ENCODE peak calls at places on chromosomes 1 and 21, in nine cellular contexts. S is choroid plexus epithelial cell; C is LoVo; N is activated naive CD4-positive, alpha-beta T cell; X is naive thymus-derived CD4-positive, alpha-beta T cell; Z is A549; M is NCI-H524; G is GM10248; T is endothelial cell. E is an unnamed sample.

GRCh38 chr1:109282497-109282951 is 421 bp downstream of the PSRC1 start:
- DNase-seq in Z (peak), C (peak), G (peak), N (no peak), S (no peak), X (no peak), M (no peak), T (no peak), E (no peak)

GRCh38 chr1:232998646-232999045 is 48.2 kb downstream of the NTPCR start:
- DNase-seq in C (no peak), M (no peak), T (no peak), N (no peak), G (no peak), Z (no peak), X (no peak), S (no peak), E (no peak)

GRCh38 chr1:64744492-64745180 is at the start of gene RAVER2:
- DNase-seq in G (peak), X (peak), Z (peak), S (peak), T (peak), N (peak), M (peak), C (peak), E (peak)

GRCh38 chr1:241518447-241519307 is 878 bp downstream of the FH start:
- DNase-seq in S (peak), G (no peak), N (peak), C (peak), X (no peak), Z (no peak), T (peak), M (peak), E (no peak)

GRCh38 chr1:150065184-150065871 is 2.2 kb upstream of the VPS45 start:
- DNase-seq in C (peak), N (no peak), G (no peak), X (no peak), M (no peak), Z (no peak), T (no peak), S (peak), E (no peak)

GRCh38 chr1:218705911-218706893 is 361.1 kb downstream of the TGFB2 start:
- DNase-seq in T (no peak), M (no peak), Z (peak), G (no peak), X (no peak), S (peak), N (no peak), C (peak), E (no peak)

GRCh38 chr1:228063251-228064191 is 19.0 kb upstream of the ARF1 start:
- DNase-seq in T (no peak), N (no peak), M (no peak), G (no peak), Z (no peak), C (no peak), S (no peak), X (no peak), E (no peak)

GRCh38 chr1:118204648-118205047 is 19.6 kb upstream of the SPAG17 start:
- DNase-seq in X (no peak), N (no peak), C (no peak), T (no peak), S (no peak), Z (no peak), G (no peak), M (no peak), E (no peak)

GRCh38 chr1:174825127-174825526 is 174.6 kb upstream of the CACYBP start:
- DNase-seq in T (no peak), Z (no peak), S (no peak), G (no peak), M (no peak), N (no peak), C (no peak), X (no peak), E (no peak)

GRCh38 chr1:53176452-53177344 is 19.9 kb upstream of the CPT2 start:
- DNase-seq in M (peak), N (no peak), G (no peak), S (peak), X (no peak), Z (no peak), C (no peak), T (no peak), E (no peak)

GRCh38 chr21:33968082-33968997 is 52.7 kb upstream of the ATP5PO start:
- DNase-seq in M (no peak), T (peak), X (no peak), Z (peak), C (peak), G (no peak), N (no peak), S (peak), E (no peak)

GRCh38 chr21:45074818-45075605 is 632 bp downstream of the ADARB1 start:
- DNase-seq in M (peak), N (peak), T (peak), Z (no peak), X (peak), G (peak), C (no peak), S (no peak), E (peak)

GRCh38 chr1:111101854-111102642 is 37.8 kb downstream of the DRAM2 start:
- DNase-seq in N (no peak), X (no peak), T (no peak), C (peak), G (no peak), M (no peak), Z (no peak), S (no peak), E (no peak)

GRCh38 chr1:227316456-227316855 is 1.8 kb downstream of the CDC42BPA start:
- DNase-seq in T (no peak), X (no peak), S (no peak), N (no peak), G (no peak), Z (no peak), C (no peak), M (no peak), E (no peak)

GRCh38 chr1:9529190-9529589 is 10.1 kb upstream of the SLC25A33 start:
- DNase-seq in S (peak), G (peak), C (no peak), M (no peak), T (no peak), X (no peak), Z (no peak), N (no peak), E (no peak)

GRCh38 chr1:32881871-32882850 is 4.1 kb upstream of the HPCA start:
- DNase-seq in N (no peak), S (no peak), Z (no peak), T (no peak), M (peak), X (no peak), G (no peak), C (no peak), E (no peak)

GRCh38 chr1:56686171-56686570 is 41.1 kb downstream of the PRKAA2 start:
- DNase-seq in M (no peak), X (no peak), G (no peak), N (no peak), S (peak), C (no peak), T (no peak), Z (no peak), E (no peak)

GRCh38 chr1:9278585-9279153 is 14.0 kb upstream of the SPSB1 start:
- DNase-seq in M (no peak), T (no peak), G (no peak), N (no peak), Z (no peak), C (no peak), S (no peak), X (no peak), E (no peak)

GRCh38 chr1:43267291-43267805 is 2.4 kb upstream of the TMEM125 start:
- DNase-seq in G (no peak), C (no peak), M (no peak), N (no peak), X (no peak), Z (no peak), S (peak), T (no peak), E (no peak)

GRCh38 chr1:53377438-53377841 is 49.6 kb upstream of the LRP8 start:
- DNase-seq in M (no peak), T (no peak), G (no peak), N (no peak), Z (no peak), X (no peak), S (no peak), C (no peak), E (no peak)

GRCh38 chr1:85274969-85275453 is 1.4 kb downstream of the BCL10 start:
- DNase-seq in M (no peak), C (peak), S (peak), Z (peak), N (no peak), X (no peak), G (no peak), T (no peak), E (no peak)

GRCh38 chr21:34915364-34915834 is 133.7 kb downstream of the RUNX1 start:
- DNase-seq in G (no peak), C (peak), T (no peak), S (peak), Z (no peak), M (no peak), N (no peak), X (no peak), E (no peak)